ENCODE peak calls at places on chromosomes 6 and 20, in four cellular contexts. H is mesothelial cell of epicardium, F is H54, O is tibial artery. G is an unnamed sample.

GRCh38 chr20:12592756-12593155 is 416.0 kb upstream of the SPTLC3 start:
- DNase-seq in F (no peak), O (no peak), H (no peak), G (no peak)

GRCh38 chr6:48782230-48782629 is 671.2 kb upstream of the PTCHD4 start:
- DNase-seq in O (no peak), F (no peak), H (no peak), G (no peak)

GRCh38 chr20:53934421-53935352 is 135.7 kb downstream of the BCAS1 start:
- DNase-seq in O (peak; percentile 50), H (no peak), F (no peak), G (peak; percentile 87)

GRCh38 chr6:2622683-2623082 is 128.0 kb downstream of the MYLK4 start:
- DNase-seq in F (no peak), O (no peak), H (no peak), G (no peak)

GRCh38 chr6:803191-803977 is 110.4 kb upstream of the EXOC2 start:
- DNase-seq in H (no peak), F (no peak), O (no peak), G (no peak)

GRCh38 chr20:49385471-49385870 is 97.0 kb downstream of the KCNB1 start:
- DNase-seq in H (no peak), F (peak; percentile 19), O (no peak), G (peak; percentile 24)

GRCh38 chr20:35871311-35871771 is 83.0 kb downstream of the SCAND1 start:
- DNase-seq in O (peak; percentile 22), H (no peak), F (no peak), G (no peak)

GRCh38 chr6:55040102-55040848 is 134.0 kb upstream of the HCRTR2 start:
- DNase-seq in F (no peak), O (no peak), H (no peak), G (peak; percentile 19)

GRCh38 chr6:125834347-125834746 is 43.6 kb downstream of the NCOA7 start:
- DNase-seq in O (no peak), F (no peak), H (no peak), G (no peak)

GRCh38 chr6:167685654-167686053 is 141.1 kb upstream of the AFDN start:
- DNase-seq in H (no peak), O (no peak), F (no peak), G (no peak)

GRCh38 chr6:41894366-41895299 is 542 bp downstream of the USP49 start:
- DNase-seq in H (peak; percentile 73), F (no peak), O (peak; percentile 23), G (no peak)

GRCh38 chr6:121394151-121394550 is 41.3 kb upstream of the GJA1 start:
- DNase-seq in O (no peak), F (no peak), H (no peak), G (no peak)

GRCh38 chr6:32668226-32668747 is 1.8 kb upstream of the HLA-DQB1 start:
- DNase-seq in H (no peak), O (no peak), F (no peak), G (no peak)

GRCh38 chr20:18904624-18905023 is 91.0 kb downstream of the SCP2D1 start:
- DNase-seq in O (peak; percentile 26), H (no peak), F (no peak), G (no peak)

GRCh38 chr6:114581293-114581692 is 238.5 kb upstream of the HS3ST5 start:
- DNase-seq in O (no peak), H (no peak), F (no peak), G (no peak)

GRCh38 chr20:63939061-63939935 is 16.9 kb downstream of the UCKL1 start:
- DNase-seq in O (no peak), F (no peak), H (no peak), G (no peak)

GRCh38 chr6:111777357-111777756 is 95.9 kb downstream of the FYN start:
- DNase-seq in F (no peak), H (no peak), O (no peak), G (no peak)

GRCh38 chr6:9553002-9553401 is 861.9 kb downstream of the TFAP2A start:
- DNase-seq in O (no peak), H (no peak), F (no peak), G (no peak)

GRCh38 chr6:29967379-29968010 is 25.2 kb downstream of the HLA-A start:
- DNase-seq in H (no peak), O (no peak), F (no peak), G (no peak)

GRCh38 chr20:51978081-51978501 is 175.8 kb upstream of the SALL4 start:
- DNase-seq in O (no peak), H (no peak), F (no peak), G (no peak)

GRCh38 chr20:45969712-45970634 is 2.0 kb downstream of the ZNF335 start:
- DNase-seq in H (no peak), O (no peak), F (peak; percentile 54), G (no peak)

GRCh38 chr6:24988562-24988961 is 52.8 kb upstream of the RIPOR2 start:
- DNase-seq in O (no peak), F (no peak), H (no peak), G (no peak)

GRCh38 chr20:1294497-1294896 is 28.4 kb downstream of the SNPH start:
- DNase-seq in H (no peak), O (no peak), F (no peak), G (no peak)

GRCh38 chr6:26054659-26054936 is 32.6 kb upstream of the HFE start:
- DNase-seq in F (no peak), H (no peak), O (no peak), G (no peak)

GRCh38 chr20:58841539-58842264 is 9.0 kb downstream of the GNAS-AS1 start:
- DNase-seq in F (no peak), O (no peak), H (no peak), G (no peak)

GRCh38 chr6:82842721-82843120 is 222.9 kb downstream of the UBE3D start:
- DNase-seq in F (no peak), O (no peak), H (no peak), G (peak; percentile 64)

GRCh38 chr6:34391023-34391485 is 1.4 kb downstream of the NUDT3 start:
- DNase-seq in O (peak; percentile 79), F (no peak), H (no peak), G (no peak)

GRCh38 chr6:53794073-53794719 is 609 bp upstream of the LRRC1 start:
- DNase-seq in H (peak; percentile 74), O (peak; percentile 78), F (peak; percentile 66), G (no peak)

GRCh38 chr6:124131779-124132178 is 328.1 kb downstream of the NKAIN2 start:
- DNase-seq in O (no peak), F (no peak), H (no peak), G (no peak)

GRCh38 chr6:15389759-15390723 is 144.2 kb downstream of the JARID2 start:
- DNase-seq in F (peak; percentile 38), H (peak; percentile 46), O (no peak), G (peak; percentile 17)

GRCh38 chr6:27706431-27706830 is 205.8 kb downstream of the OR2B2 start:
- DNase-seq in F (no peak), H (no peak), O (no peak), G (no peak)

GRCh38 chr6:41321183-41321582 is 14.2 kb upstream of the NCR2 start:
- DNase-seq in O (no peak), H (no peak), F (no peak), G (no peak)

GRCh38 chr6:131727467-131727866 is 16.6 kb upstream of the CTAGE9 start:
- DNase-seq in O (no peak), H (no peak), F (no peak), G (no peak)

GRCh38 chr6:121932071-121933009 is 467.1 kb upstream of the HSF2 start:
- DNase-seq in O (no peak), F (peak; percentile 13), H (no peak), G (peak; percentile 96)

GRCh38 chr6:43173496-43174262 is 2.6 kb downstream of the SRF start:
- DNase-seq in O (no peak), H (no peak), F (no peak), G (no peak)

GRCh38 chr6:13331516-13332348 is 3.4 kb upstream of the TBC1D7 start:
- DNase-seq in O (no peak), F (no peak), H (no peak), G (peak; percentile 4)

GRCh38 chr6:148520109-148520841 is 177.6 kb downstream of the SASH1 start:
- DNase-seq in O (no peak), H (no peak), F (no peak), G (no peak)

GRCh38 chr6:126905917-126906316 is 212.6 kb upstream of the RSPO3 start:
- DNase-seq in F (no peak), H (no peak), O (no peak), G (no peak)

G was measured in HS-27A.